ENCODE peak calls at places on chromosomes 12 and 14, in nine cellular contexts. One of them, this sample, is unnamed.

GRCh38 chr12:131754184-131754583 is 43.3 kb downstream of the SFSWAP start:
- DNase-seq in cardiac fibroblast: no peak
- DNase-seq in AG04450: no peak
- DNase-seq in foreskin keratinocyte: no peak
- DNase-seq in osteoblast: peak
- DNase-seq in foreskin fibroblast: no peak
- DNase-seq in ovary: no peak
- DNase-seq in upper lobe of right lung: no peak
- DNase-seq in MM.1S: no peak
- DNase-seq in this sample: no peak

GRCh38 chr14:49934638-49935037 is 41.8 kb downstream of the ARF6 start:
- DNase-seq in cardiac fibroblast: peak
- DNase-seq in AG04450: no peak
- DNase-seq in foreskin keratinocyte: no peak
- DNase-seq in osteoblast: no peak
- DNase-seq in foreskin fibroblast: peak
- DNase-seq in ovary: no peak
- DNase-seq in upper lobe of right lung: no peak
- DNase-seq in MM.1S: peak
- DNase-seq in this sample: no peak

GRCh38 chr14:52079239-52079956 is 10.5 kb upstream of the NID2 start:
- DNase-seq in cardiac fibroblast: no peak
- DNase-seq in AG04450: peak
- DNase-seq in foreskin keratinocyte: peak
- DNase-seq in osteoblast: no peak
- DNase-seq in foreskin fibroblast: peak
- DNase-seq in ovary: no peak
- DNase-seq in upper lobe of right lung: no peak
- DNase-seq in MM.1S: no peak
- DNase-seq in this sample: no peak

GRCh38 chr12:112684742-112685141 is 106.8 kb upstream of the RPH3A start:
- DNase-seq in cardiac fibroblast: no peak
- DNase-seq in AG04450: no peak
- DNase-seq in foreskin keratinocyte: no peak
- DNase-seq in osteoblast: no peak
- DNase-seq in foreskin fibroblast: no peak
- DNase-seq in ovary: no peak
- DNase-seq in upper lobe of right lung: no peak
- DNase-seq in MM.1S: no peak
- DNase-seq in this sample: no peak

GRCh38 chr12:87982208-87982607 is 47.0 kb downstream of the C12orf50 start:
- DNase-seq in cardiac fibroblast: no peak
- DNase-seq in AG04450: peak
- DNase-seq in foreskin keratinocyte: no peak
- DNase-seq in osteoblast: peak
- DNase-seq in foreskin fibroblast: peak
- DNase-seq in ovary: no peak
- DNase-seq in upper lobe of right lung: no peak
- DNase-seq in MM.1S: no peak
- DNase-seq in this sample: no peak

GRCh38 chr12:96445743-96446655 is 43.4 kb upstream of the CFAP54 start:
- DNase-seq in cardiac fibroblast: peak
- DNase-seq in AG04450: peak
- DNase-seq in foreskin keratinocyte: peak
- DNase-seq in osteoblast: peak
- DNase-seq in foreskin fibroblast: peak
- DNase-seq in ovary: no peak
- DNase-seq in upper lobe of right lung: no peak
- DNase-seq in MM.1S: peak
- DNase-seq in this sample: peak

GRCh38 chr14:28102814-28103213 is 663.8 kb upstream of the FOXG1 start:
- DNase-seq in cardiac fibroblast: no peak
- DNase-seq in AG04450: no peak
- DNase-seq in foreskin keratinocyte: peak
- DNase-seq in osteoblast: no peak
- DNase-seq in foreskin fibroblast: peak
- DNase-seq in ovary: no peak
- DNase-seq in upper lobe of right lung: no peak
- DNase-seq in MM.1S: no peak
- DNase-seq in this sample: no peak

GRCh38 chr14:22648506-22648905 is 4.4 kb upstream of the OR6J1 start:
- DNase-seq in cardiac fibroblast: peak
- DNase-seq in AG04450: no peak
- DNase-seq in foreskin keratinocyte: peak
- DNase-seq in osteoblast: peak
- DNase-seq in foreskin fibroblast: peak
- DNase-seq in ovary: no peak
- DNase-seq in upper lobe of right lung: no peak
- DNase-seq in MM.1S: no peak
- DNase-seq in this sample: no peak

GRCh38 chr14:96056509-96057422 is 17.6 kb downstream of the C14orf132 start:
- DNase-seq in cardiac fibroblast: no peak
- DNase-seq in AG04450: no peak
- DNase-seq in foreskin keratinocyte: no peak
- DNase-seq in osteoblast: no peak
- DNase-seq in foreskin fibroblast: no peak
- DNase-seq in ovary: no peak
- DNase-seq in upper lobe of right lung: no peak
- DNase-seq in MM.1S: no peak
- DNase-seq in this sample: no peak

GRCh38 chr14:80206351-80206750 is 5.0 kb downstream of the DIO2 start:
- DNase-seq in cardiac fibroblast: no peak
- DNase-seq in AG04450: no peak
- DNase-seq in foreskin keratinocyte: no peak
- DNase-seq in osteoblast: no peak
- DNase-seq in foreskin fibroblast: no peak
- DNase-seq in ovary: no peak
- DNase-seq in upper lobe of right lung: no peak
- DNase-seq in MM.1S: no peak
- DNase-seq in this sample: no peak

GRCh38 chr14:80208426-80208950 is 2.8 kb downstream of the DIO2 start:
- DNase-seq in cardiac fibroblast: peak
- DNase-seq in AG04450: no peak
- DNase-seq in foreskin keratinocyte: peak
- DNase-seq in osteoblast: no peak
- DNase-seq in foreskin fibroblast: no peak
- DNase-seq in ovary: no peak
- DNase-seq in upper lobe of right lung: no peak
- DNase-seq in MM.1S: no peak
- DNase-seq in this sample: no peak

GRCh38 chr14:80200093-80200492 is 11.2 kb downstream of the DIO2 start:
- DNase-seq in cardiac fibroblast: no peak
- DNase-seq in AG04450: no peak
- DNase-seq in foreskin keratinocyte: no peak
- DNase-seq in osteoblast: no peak
- DNase-seq in foreskin fibroblast: no peak
- DNase-seq in ovary: no peak
- DNase-seq in upper lobe of right lung: no peak
- DNase-seq in MM.1S: no peak
- DNase-seq in this sample: no peak

DNA sequence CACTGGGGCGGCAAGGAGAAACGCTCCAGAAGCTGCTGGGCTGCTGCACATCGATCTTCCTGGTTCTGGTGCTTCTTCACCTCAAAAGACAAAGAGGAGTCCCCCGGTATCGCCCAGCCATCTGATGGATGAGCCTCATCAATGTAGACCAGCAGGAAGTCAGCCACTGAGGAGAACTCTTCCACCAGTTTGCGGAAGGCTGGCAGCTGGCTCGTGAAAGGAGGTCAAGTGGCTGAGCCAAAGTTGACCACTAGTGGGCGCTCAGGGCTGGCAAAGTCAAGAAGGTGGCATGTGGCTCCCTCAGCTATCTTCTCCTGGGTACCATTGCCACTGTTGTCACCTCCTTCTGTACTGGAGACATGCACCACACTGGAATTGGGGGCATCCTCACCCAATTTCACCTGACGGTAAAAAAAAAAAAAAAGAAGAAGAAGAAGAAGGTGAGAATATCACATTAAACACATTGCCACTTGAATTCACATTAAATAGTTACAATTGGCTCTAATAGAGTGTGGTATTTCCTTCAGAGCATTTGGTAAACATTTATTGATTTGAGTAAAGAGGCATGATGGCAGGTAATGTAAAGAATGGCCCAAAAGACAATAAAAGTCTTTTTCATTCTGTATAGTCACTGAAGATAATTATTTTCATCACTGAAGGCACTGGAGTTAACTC is 8.3 kb downstream of the DIO2 start:
- DNase-seq in cardiac fibroblast: peak
- DNase-seq in AG04450: no peak
- DNase-seq in foreskin keratinocyte: no peak
- DNase-seq in osteoblast: no peak
- DNase-seq in foreskin fibroblast: no peak
- DNase-seq in ovary: no peak
- DNase-seq in upper lobe of right lung: no peak
- DNase-seq in MM.1S: no peak
- DNase-seq in this sample: peak
- TF ChIP-seq CTCF in cardiac fibroblast: peak
- TF ChIP-seq CTCF in AG04450: peak
- TF ChIP-seq CTCF in foreskin keratinocyte: peak
- TF ChIP-seq CTCF in osteoblast: peak
- TF ChIP-seq CTCF in foreskin fibroblast: no peak
- TF ChIP-seq CTCF in ovary: no peak
- TF ChIP-seq CTCF in upper lobe of right lung: peak
- TF ChIP-seq CTCF in MM.1S: peak
- TF ChIP-seq CTCF in this sample: peak

GRCh38 chr12:93358821-93359220 is 18.9 kb upstream of the NUDT4 start:
- DNase-seq in cardiac fibroblast: no peak
- DNase-seq in AG04450: no peak
- DNase-seq in foreskin keratinocyte: no peak
- DNase-seq in osteoblast: peak
- DNase-seq in foreskin fibroblast: no peak
- DNase-seq in ovary: no peak
- DNase-seq in upper lobe of right lung: no peak
- DNase-seq in MM.1S: no peak
- DNase-seq in this sample: no peak
- TF ChIP-seq CTCF in cardiac fibroblast: no peak
- TF ChIP-seq CTCF in AG04450: no peak
- TF ChIP-seq CTCF in foreskin keratinocyte: no peak
- TF ChIP-seq CTCF in osteoblast: no peak
- TF ChIP-seq CTCF in foreskin fibroblast: no peak
- TF ChIP-seq CTCF in ovary: no peak
- TF ChIP-seq CTCF in upper lobe of right lung: no peak
- TF ChIP-seq CTCF in MM.1S: no peak
- TF ChIP-seq CTCF in this sample: no peak

GRCh38 chr12:48105867-48106563 is at the start of gene SENP1:
- DNase-seq in cardiac fibroblast: peak
- DNase-seq in AG04450: peak
- DNase-seq in foreskin keratinocyte: peak
- DNase-seq in osteoblast: peak
- DNase-seq in foreskin fibroblast: peak
- DNase-seq in ovary: peak
- DNase-seq in upper lobe of right lung: peak
- DNase-seq in MM.1S: peak
- DNase-seq in this sample: peak
- TF ChIP-seq CTCF in cardiac fibroblast: peak
- TF ChIP-seq CTCF in AG04450: peak
- TF ChIP-seq CTCF in foreskin keratinocyte: peak
- TF ChIP-seq CTCF in osteoblast: peak
- TF ChIP-seq CTCF in foreskin fibroblast: peak
- TF ChIP-seq CTCF in ovary: peak
- TF ChIP-seq CTCF in upper lobe of right lung: peak
- TF ChIP-seq CTCF in MM.1S: peak
- TF ChIP-seq CTCF in this sample: no peak

GRCh38 chr14:105066285-105067071 is 1.2 kb upstream of the GPR132 start:
- DNase-seq in cardiac fibroblast: no peak
- DNase-seq in AG04450: no peak
- DNase-seq in foreskin keratinocyte: no peak
- DNase-seq in osteoblast: peak
- DNase-seq in foreskin fibroblast: no peak
- DNase-seq in ovary: no peak
- DNase-seq in upper lobe of right lung: no peak
- DNase-seq in MM.1S: no peak
- DNase-seq in this sample: no peak
- TF ChIP-seq CTCF in cardiac fibroblast: no peak
- TF ChIP-seq CTCF in AG04450: no peak
- TF ChIP-seq CTCF in foreskin keratinocyte: no peak
- TF ChIP-seq CTCF in osteoblast: no peak
- TF ChIP-seq CTCF in foreskin fibroblast: no peak
- TF ChIP-seq CTCF in ovary: no peak
- TF ChIP-seq CTCF in upper lobe of right lung: no peak
- TF ChIP-seq CTCF in MM.1S: no peak
- TF ChIP-seq CTCF in this sample: no peak

GRCh38 chr12:92717202-92717601 is 14.4 kb downstream of the PLEKHG7 start:
- DNase-seq in cardiac fibroblast: peak
- DNase-seq in AG04450: no peak
- DNase-seq in foreskin keratinocyte: no peak
- DNase-seq in osteoblast: no peak
- DNase-seq in foreskin fibroblast: peak
- DNase-seq in ovary: no peak
- DNase-seq in upper lobe of right lung: no peak
- DNase-seq in MM.1S: no peak
- DNase-seq in this sample: no peak
- TF ChIP-seq CTCF in cardiac fibroblast: peak
- TF ChIP-seq CTCF in AG04450: peak
- TF ChIP-seq CTCF in foreskin keratinocyte: peak
- TF ChIP-seq CTCF in osteoblast: peak
- TF ChIP-seq CTCF in foreskin fibroblast: peak
- TF ChIP-seq CTCF in ovary: no peak
- TF ChIP-seq CTCF in upper lobe of right lung: peak
- TF ChIP-seq CTCF in MM.1S: peak
- TF ChIP-seq CTCF in this sample: no peak

This sample was measured in GM20000.